ENCODE peak calls at places on chromosomes 11 and 22, in four cellular contexts. K is kidney glomerular epithelial cell; P is stimulated activated CD4-positive, alpha-beta T cell treated with anti-CD3 and anti-CD28 coated beads, TNF-alpha, amount 100 ng/mL, for 24 hours; R is fibroblast of mammary gland. U is an unnamed sample.

GRCh38 chr22:47563406-47564157 is 801.1 kb downstream of the TBC1D22A start:
- DNase-seq in K (no peak), P (no peak), R (no peak), U (no peak)

GRCh38 chr22:30262917-30263741 is 3.5 kb downstream of the OSM start:
- DNase-seq in K (peak; percentile 26), P (peak; percentile 80), R (peak; percentile 53), U (peak; percentile 81)

GRCh38 chr22:39296981-39297489 is 22.4 kb downstream of the RPL3 start:
- DNase-seq in K (no peak), P (no peak), R (no peak), U (peak; percentile 68)

GRCh38 chr11:67248653-67249052 is 17.6 kb upstream of the GRK2 start:
- DNase-seq in K (no peak), P (no peak), R (peak; percentile 62), U (no peak)

GRCh38 chr11:102469196-102469821 is 16.7 kb upstream of the TMEM123 start:
- DNase-seq in K (peak; percentile 45), P (no peak), R (peak; percentile 56), U (no peak)

GRCh38 chr11:18384157-18384641 is 10.2 kb upstream of the LDHA start:
- DNase-seq in K (peak; percentile 89), P (no peak), R (peak; percentile 81), U (peak; percentile 79)

GRCh38 chr22:19942886-19943664 is 1.5 kb upstream of the TXNRD2 start:
- DNase-seq in K (peak; percentile 39), P (no peak), R (peak; percentile 90), U (peak; percentile 66)

GRCh38 chr22:32854351-32854804 is 52.9 kb downstream of the TIMP3 start:
- DNase-seq in K (no peak), P (no peak), R (peak; percentile 65), U (no peak)

GRCh38 chr22:46233231-46233630 is 16.9 kb downstream of the CDPF1 start:
- DNase-seq in K (peak; percentile 19), P (no peak), R (peak; percentile 47), U (no peak)

GRCh38 chr11:117316197-117316961 is at the start of gene BACE1:
- DNase-seq in K (peak; percentile 60), P (peak; percentile 13), R (peak; percentile 82), U (peak; percentile 86)

GRCh38 chr11:62665630-62666258 is 632 bp downstream of the CSKMT start:
- DNase-seq in K (no peak), P (peak; percentile 55), R (peak; percentile 59), U (peak; percentile 63)

GRCh38 chr11:78289547-78290292 is 101.0 kb downstream of the USP35 start:
- DNase-seq in K (no peak), P (no peak), R (no peak), U (no peak)

GRCh38 chr11:94623120-94623735 is 56.1 kb downstream of the PIWIL4 start:
- DNase-seq in K (peak; percentile 85), P (peak; percentile 29), R (peak; percentile 82), U (no peak)

GRCh38 chr11:46520971-46521745 is 72.7 kb downstream of the AMBRA1 start:
- DNase-seq in K (peak; percentile 68), P (no peak), R (peak; percentile 65), U (no peak)

GRCh38 chr11:70020336-70021214 is 57.5 kb upstream of the ANO1 start:
- DNase-seq in K (no peak), P (no peak), R (peak; percentile 36), U (no peak)

GRCh38 chr11:114111369-114112042 is 52.0 kb downstream of the ZBTB16 start:
- DNase-seq in K (no peak), P (no peak), R (peak; percentile 98), U (no peak)

GRCh38 chr22:40179535-40179934 is 1.8 kb downstream of the TNRC6B start:
- DNase-seq in K (no peak), P (no peak), R (no peak), U (no peak)

GRCh38 chr11:117931331-117931950 is 2.2 kb upstream of the TMPRSS13 start:
- DNase-seq in K (no peak), P (no peak), R (no peak), U (no peak)

GRCh38 chr11:18312663-18313420 is 9.1 kb downstream of the HPS5 start:
- DNase-seq in K (peak; percentile 49), P (no peak), R (peak; percentile 30), U (no peak)

GRCh38 chr22:19060356-19061009 is 61.7 kb downstream of the DGCR2 start:
- DNase-seq in K (no peak), P (no peak), R (peak; percentile 62), U (no peak)

GRCh38 chr11:1868636-1869291 is 15.9 kb downstream of the LSP1 start:
- DNase-seq in K (no peak), P (no peak), R (no peak), U (no peak)

GRCh38 chr11:64141081-64141783 is 24.7 kb downstream of the MACROD1 start:
- DNase-seq in K (no peak), P (no peak), R (no peak), U (no peak)

GRCh38 chr22:41091139-41092022 is 1.0 kb upstream of the EP300 start:
- DNase-seq in K (peak; percentile 94), P (peak; percentile 99), R (peak; percentile 97), U (peak; percentile 100)

GRCh38 chr11:19259487-19260345 is 19.0 kb upstream of the E2F8 start:
- DNase-seq in K (peak; percentile 19), P (peak; percentile 69), R (peak; percentile 63), U (no peak)

GRCh38 chr22:45994516-45995404 is 17.8 kb upstream of the WNT7B start:
- DNase-seq in K (no peak), P (peak; percentile 73), R (peak; percentile 64), U (peak; percentile 75)

GRCh38 chr11:36131719-36132349 is 157.4 kb downstream of the COMMD9 start:
- DNase-seq in K (no peak), P (no peak), R (peak; percentile 67), U (peak; percentile 71)

GRCh38 chr22:27349456-27349855 is 452.1 kb downstream of the MN1 start:
- DNase-seq in K (peak; percentile 43), P (no peak), R (no peak), U (no peak)

GRCh38 chr11:16605971-16606783 is 132.3 kb upstream of the C11orf58 start:
- DNase-seq in K (peak; percentile 94), P (peak; percentile 88), R (peak; percentile 83), U (peak; percentile 83)

GRCh38 chr11:68128682-68129327 is 7.6 kb upstream of the CHKA start:
- DNase-seq in K (no peak), P (no peak), R (peak; percentile 60), U (peak; percentile 93)

GRCh38 chr11:14860511-14860910 is 31.5 kb downstream of the CYP2R1 start:
- DNase-seq in K (no peak), P (no peak), R (no peak), U (no peak)

GRCh38 chr11:134276396-134277175 is 407 bp downstream of the GLB1L3 start:
- DNase-seq in K (no peak), P (no peak), R (no peak), U (no peak)

GRCh38 chr11:46367244-46367915 is 14.1 kb upstream of the MDK start:
- DNase-seq in K (no peak), P (peak; percentile 75), R (peak; percentile 68), U (peak; percentile 84)

GRCh38 chr22:47835726-47836125 is 1073.3 kb downstream of the TBC1D22A start:
- DNase-seq in K (peak; percentile 88), P (no peak), R (peak; percentile 71), U (no peak)

GRCh38 chr11:64253043-64253442 is 1.7 kb downstream of the PLCB3 start:
- DNase-seq in K (no peak), P (no peak), R (no peak), U (no peak)